ENCODE peak calls at places on chromosome 1, in six cellular contexts. One of them, this sample, is unnamed.

GRCh38 chr1:58932820-58933598 is 149.2 kb upstream of the JUN start:
- DNase-seq in AG04450: no peak
- DNase-seq in upper lobe of right lung: peak; percentile 89
- DNase-seq in IMR-90: peak; percentile 76
- DNase-seq in tibial artery: peak; percentile 69
- DNase-seq in K562: no peak
- DNase-seq in this sample: no peak

GRCh38 chr1:171103862-171104261 is 13.2 kb downstream of the FMO3 start:
- DNase-seq in tibial artery: no peak
- DNase-seq in AG04450: no peak
- DNase-seq in IMR-90: no peak
- DNase-seq in upper lobe of right lung: no peak
- DNase-seq in K562: no peak
- DNase-seq in this sample: no peak

GRCh38 chr1:238642231-238642630 is 744.1 kb upstream of the CHRM3 start:
- DNase-seq in K562: no peak
- DNase-seq in upper lobe of right lung: no peak
- DNase-seq in AG04450: no peak
- DNase-seq in tibial artery: no peak
- DNase-seq in IMR-90: peak; percentile 75
- DNase-seq in this sample: no peak

GRCh38 chr1:200075938-200076546 is 48.5 kb downstream of the NR5A2 start:
- DNase-seq in AG04450: peak; percentile 30
- DNase-seq in K562: no peak
- DNase-seq in upper lobe of right lung: no peak
- DNase-seq in IMR-90: peak; percentile 79
- DNase-seq in tibial artery: no peak
- DNase-seq in this sample: no peak

GRCh38 chr1:209937996-209938959 is at the start of gene SYT14:
- DNase-seq in upper lobe of right lung: no peak
- DNase-seq in AG04450: no peak
- DNase-seq in IMR-90: peak; percentile 25
- DNase-seq in tibial artery: no peak
- DNase-seq in K562: peak; percentile 12
- DNase-seq in this sample: no peak

GRCh38 chr1:73943270-73943669 is 254.7 kb downstream of the LRRIQ3 start:
- DNase-seq in tibial artery: no peak
- DNase-seq in AG04450: no peak
- DNase-seq in K562: no peak
- DNase-seq in upper lobe of right lung: no peak
- DNase-seq in IMR-90: no peak
- DNase-seq in this sample: no peak

GRCh38 chr1:63757334-63757733 is 16.5 kb upstream of the ROR1 start:
- DNase-seq in K562: no peak
- DNase-seq in upper lobe of right lung: no peak
- DNase-seq in AG04450: no peak
- DNase-seq in IMR-90: no peak
- DNase-seq in tibial artery: no peak
- DNase-seq in this sample: no peak

GRCh38 chr1:233025566-233025965 is 75.2 kb downstream of the NTPCR start:
- DNase-seq in IMR-90: peak; percentile 26
- DNase-seq in upper lobe of right lung: no peak
- DNase-seq in AG04450: no peak
- DNase-seq in K562: no peak
- DNase-seq in tibial artery: no peak
- DNase-seq in this sample: no peak

GRCh38 chr1:150765229-150765976 is at the start of gene CTSS:
- DNase-seq in upper lobe of right lung: no peak
- DNase-seq in IMR-90: peak; percentile 11
- DNase-seq in AG04450: no peak
- DNase-seq in tibial artery: no peak
- DNase-seq in K562: no peak
- DNase-seq in this sample: no peak

GRCh38 chr1:113659010-113659409 is 100.3 kb downstream of the PHTF1 start:
- DNase-seq in IMR-90: no peak
- DNase-seq in tibial artery: no peak
- DNase-seq in upper lobe of right lung: no peak
- DNase-seq in K562: peak; percentile 20
- DNase-seq in AG04450: no peak
- DNase-seq in this sample: no peak

GRCh38 chr1:157136133-157136532 is 2.1 kb downstream of the ETV3 start:
- DNase-seq in upper lobe of right lung: no peak
- DNase-seq in IMR-90: no peak
- DNase-seq in AG04450: no peak
- DNase-seq in K562: no peak
- DNase-seq in tibial artery: no peak
- DNase-seq in this sample: no peak

GRCh38 chr1:209585672-209586071 is 2.2 kb downstream of the CAMK1G start:
- DNase-seq in upper lobe of right lung: peak; percentile 72
- DNase-seq in K562: no peak
- DNase-seq in AG04450: no peak
- DNase-seq in tibial artery: no peak
- DNase-seq in IMR-90: no peak
- DNase-seq in this sample: peak; percentile 46

GRCh38 chr1:168621356-168621755 is 45.0 kb downstream of the XCL1 start:
- DNase-seq in K562: no peak
- DNase-seq in AG04450: no peak
- DNase-seq in upper lobe of right lung: no peak
- DNase-seq in IMR-90: no peak
- DNase-seq in tibial artery: no peak
- DNase-seq in this sample: no peak

GRCh38 chr1:232725303-232726047 is 79.7 kb upstream of the MAP10 start:
- DNase-seq in upper lobe of right lung: no peak
- DNase-seq in AG04450: no peak
- DNase-seq in tibial artery: no peak
- DNase-seq in K562: no peak
- DNase-seq in IMR-90: no peak
- DNase-seq in this sample: no peak

GRCh38 chr1:11273595-11274234 is 717 bp downstream of the UBIAD1 start:
- DNase-seq in K562: peak; percentile 20
- DNase-seq in AG04450: no peak
- DNase-seq in upper lobe of right lung: no peak
- DNase-seq in IMR-90: no peak
- DNase-seq in tibial artery: no peak
- DNase-seq in this sample: no peak

GRCh38 chr1:83015163-83015562 is 983.8 kb downstream of the TTLL7 start:
- DNase-seq in tibial artery: no peak
- DNase-seq in K562: no peak
- DNase-seq in upper lobe of right lung: no peak
- DNase-seq in IMR-90: no peak
- DNase-seq in AG04450: no peak
- DNase-seq in this sample: no peak

GRCh38 chr1:43933386-43934278 is at the start of gene ARTN:
- DNase-seq in AG04450: no peak
- DNase-seq in tibial artery: no peak
- DNase-seq in IMR-90: no peak
- DNase-seq in upper lobe of right lung: peak; percentile 75
- DNase-seq in K562: no peak
- DNase-seq in this sample: peak; percentile 24

GRCh38 chr1:230977781-230978490 is 725 bp downstream of the TTC13 start:
- DNase-seq in IMR-90: peak; percentile 11
- DNase-seq in AG04450: no peak
- DNase-seq in K562: peak; percentile 55
- DNase-seq in upper lobe of right lung: peak; percentile 74
- DNase-seq in tibial artery: no peak
- DNase-seq in this sample: peak; percentile 34

GRCh38 chr1:23999156-23999671 is 19.1 kb upstream of the SRSF10 start:
- DNase-seq in IMR-90: no peak
- DNase-seq in tibial artery: no peak
- DNase-seq in K562: no peak
- DNase-seq in AG04450: no peak
- DNase-seq in upper lobe of right lung: no peak
- DNase-seq in this sample: no peak

GRCh38 chr1:32702599-32703478 is at the start of gene SYNC:
- DNase-seq in tibial artery: peak; percentile 89
- DNase-seq in K562: peak; percentile 99
- DNase-seq in upper lobe of right lung: peak; percentile 88
- DNase-seq in AG04450: peak; percentile 63
- DNase-seq in IMR-90: peak; percentile 78
- DNase-seq in this sample: peak; percentile 77

GRCh38 chr1:26733982-26734381 is 38.2 kb downstream of the ARID1A start:
- DNase-seq in upper lobe of right lung: no peak
- DNase-seq in AG04450: no peak
- DNase-seq in IMR-90: peak; percentile 72
- DNase-seq in K562: no peak
- DNase-seq in tibial artery: no peak
- DNase-seq in this sample: no peak

GRCh38 chr1:147493349-147493748 is 48.0 kb upstream of the BCL9 start:
- DNase-seq in upper lobe of right lung: no peak
- DNase-seq in AG04450: no peak
- DNase-seq in IMR-90: no peak
- DNase-seq in K562: no peak
- DNase-seq in tibial artery: no peak
- DNase-seq in this sample: no peak

GRCh38 chr1:230624097-230624713 is 18.1 kb upstream of the COG2 start:
- DNase-seq in upper lobe of right lung: no peak
- DNase-seq in IMR-90: no peak
- DNase-seq in K562: no peak
- DNase-seq in AG04450: no peak
- DNase-seq in tibial artery: no peak
- DNase-seq in this sample: no peak

GRCh38 chr1:150293433-150294253 is at the start of gene MRPS21:
- DNase-seq in upper lobe of right lung: peak; percentile 94
- DNase-seq in AG04450: peak; percentile 55
- DNase-seq in IMR-90: peak; percentile 89
- DNase-seq in K562: peak; percentile 84
- DNase-seq in tibial artery: peak; percentile 93
- DNase-seq in this sample: peak; percentile 93

GRCh38 chr1:244353572-244354091 is 98.1 kb downstream of the ADSS2 start:
- DNase-seq in upper lobe of right lung: no peak
- DNase-seq in IMR-90: peak; percentile 97
- DNase-seq in AG04450: peak; percentile 83
- DNase-seq in tibial artery: peak; percentile 76
- DNase-seq in K562: peak; percentile 73
- DNase-seq in this sample: peak; percentile 19

GRCh38 chr1:40823971-40824370 is 38.2 kb downstream of the CITED4 start:
- DNase-seq in tibial artery: no peak
- DNase-seq in IMR-90: no peak
- DNase-seq in AG04450: no peak
- DNase-seq in K562: no peak
- DNase-seq in upper lobe of right lung: no peak
- DNase-seq in this sample: no peak
- H3K4me3 ChIP-seq in tibial artery: no peak overlapping the region
- H3K4me3 ChIP-seq in IMR-90: no peak overlapping the region
- H3K4me3 ChIP-seq in AG04450: no peak overlapping the region
- H3K4me3 ChIP-seq in K562: no peak overlapping the region
- H3K4me3 ChIP-seq in upper lobe of right lung: no peak overlapping the region
- H3K4me3 ChIP-seq in this sample: no peak overlapping the region

GRCh38 chr1:5833911-5834310 is 158.3 kb downstream of the NPHP4 start:
- DNase-seq in tibial artery: no peak
- DNase-seq in upper lobe of right lung: no peak
- DNase-seq in AG04450: no peak
- DNase-seq in K562: no peak
- DNase-seq in IMR-90: no peak
- DNase-seq in this sample: no peak

GRCh38 chr1:5836776-5837440 is 155.3 kb downstream of the NPHP4 start:
- DNase-seq in tibial artery: no peak
- DNase-seq in K562: no peak
- DNase-seq in IMR-90: no peak
- DNase-seq in upper lobe of right lung: no peak
- DNase-seq in AG04450: no peak
- DNase-seq in this sample: no peak

GRCh38 chr1:5834477-5835178 is 157.6 kb downstream of the NPHP4 start:
- DNase-seq in IMR-90: no peak
- DNase-seq in tibial artery: no peak
- DNase-seq in upper lobe of right lung: no peak
- DNase-seq in K562: no peak
- DNase-seq in AG04450: no peak
- DNase-seq in this sample: no peak

GRCh38 chr1:5832916-5833895 is 159.0 kb downstream of the NPHP4 start:
- DNase-seq in tibial artery: no peak
- DNase-seq in K562: no peak
- DNase-seq in AG04450: no peak
- DNase-seq in upper lobe of right lung: no peak
- DNase-seq in IMR-90: no peak
- DNase-seq in this sample: no peak

GRCh38 chr1:5835179-5835562 is 157.1 kb downstream of the NPHP4 start:
- DNase-seq in IMR-90: no peak
- DNase-seq in upper lobe of right lung: no peak
- DNase-seq in tibial artery: no peak
- DNase-seq in K562: no peak
- DNase-seq in AG04450: no peak
- DNase-seq in this sample: no peak
- H3K27me3 ChIP-seq in IMR-90: no peaks in the 10 kb centered on the region
- H3K27me3 ChIP-seq in upper lobe of right lung: peaks cover 17% of the 10 kb centered on the region
- H3K27me3 ChIP-seq in tibial artery: no peaks in the 10 kb centered on the region
- H3K27me3 ChIP-seq in K562: peaks cover 47% of the 10 kb centered on the region
- H3K27me3 ChIP-seq in AG04450: no peaks in the 10 kb centered on the region
- H3K27me3 ChIP-seq in this sample: peaks cover 32% of the 10 kb centered on the region

GRCh38 chr1:109923131-109923945 is 12.7 kb downstream of the CSF1 start:
- DNase-seq in K562: peak; percentile 66
- DNase-seq in AG04450: no peak
- DNase-seq in upper lobe of right lung: no peak
- DNase-seq in tibial artery: no peak
- DNase-seq in IMR-90: no peak
- DNase-seq in this sample: no peak
- TF ChIP-seq CTCF in K562: peak; percentile 83
- TF ChIP-seq CTCF in AG04450: peak; percentile 44
- TF ChIP-seq CTCF in upper lobe of right lung: peak; percentile 54
- TF ChIP-seq CTCF in tibial artery: no peak
- TF ChIP-seq CTCF in IMR-90: peak; percentile 37
- TF ChIP-seq CTCF in this sample: peak; percentile 20

DNA sequence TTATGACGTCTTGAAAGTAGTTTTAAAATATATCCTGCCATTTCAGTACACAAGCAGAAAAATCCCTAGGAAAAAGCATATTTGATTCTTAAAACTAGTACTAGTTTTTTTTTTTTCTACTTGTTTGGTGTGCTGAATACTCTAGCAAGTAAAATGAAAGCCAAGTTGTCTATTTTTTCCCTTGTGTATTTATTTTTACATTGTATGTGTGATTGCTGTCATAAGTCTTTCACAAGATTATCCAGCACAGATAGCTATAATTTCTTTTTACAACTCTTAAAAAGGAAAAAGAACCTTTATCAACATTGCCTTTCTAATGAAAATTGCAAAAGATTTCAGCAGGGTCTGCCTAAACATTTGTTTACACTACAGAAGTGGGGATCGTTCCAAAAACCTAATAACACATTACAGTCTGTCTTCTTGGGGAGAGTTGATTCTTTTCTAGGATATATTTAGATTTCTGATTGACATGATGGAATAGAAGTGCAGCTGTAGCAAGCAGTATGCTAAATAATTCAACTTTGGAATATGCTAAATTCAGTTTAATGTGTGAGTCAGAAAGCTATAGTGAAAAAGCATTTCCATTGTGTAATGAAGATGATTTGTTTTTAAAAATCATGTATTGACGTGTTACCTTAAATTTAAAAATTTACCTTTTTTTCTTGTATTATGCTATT is 2.5 kb downstream of the DR1 start:
- DNase-seq in tibial artery: no peak
- DNase-seq in IMR-90: no peak
- DNase-seq in upper lobe of right lung: no peak
- DNase-seq in AG04450: no peak
- DNase-seq in K562: no peak
- DNase-seq in this sample: no peak
- H3K4me3 ChIP-seq in tibial artery: peak overlapping the region; percentile 81
- H3K4me3 ChIP-seq in IMR-90: peak overlapping the region; percentile 83
- H3K4me3 ChIP-seq in upper lobe of right lung: peak overlapping the region; percentile 84
- H3K4me3 ChIP-seq in AG04450: peak overlapping the region; percentile 84
- H3K4me3 ChIP-seq in K562: peak overlapping the region; percentile 91
- H3K4me3 ChIP-seq in this sample: peak overlapping the region; percentile 83

GRCh38 chr1:19006000-19006399 is 49.5 kb upstream of the IFFO2 start:
- DNase-seq in tibial artery: no peak
- DNase-seq in upper lobe of right lung: no peak
- DNase-seq in IMR-90: no peak
- DNase-seq in K562: no peak
- DNase-seq in AG04450: no peak
- DNase-seq in this sample: no peak
- H3K27me3 ChIP-seq in tibial artery: no peaks in the 10 kb centered on the region
- H3K27me3 ChIP-seq in upper lobe of right lung: no peaks in the 10 kb centered on the region
- H3K27me3 ChIP-seq in IMR-90: no peaks in the 10 kb centered on the region
- H3K27me3 ChIP-seq in K562: peaks cover 17% of the 10 kb centered on the region
- H3K27me3 ChIP-seq in AG04450: no peaks in the 10 kb centered on the region
- H3K27me3 ChIP-seq in this sample: peaks cover 39% of the 10 kb centered on the region

This sample was measured in heart right ventricle.